ENCODE peak calls at places on chromosomes 16 and 17, in ten cellular contexts. J is NAMALWA; N is lung; E is bronchial epithelial cell; R is BJ; B is neural progenitor cell; H is stimulated activated naive CD4-positive, alpha-beta T cell; G is WTC11; U is left lung; M is activated CD4-positive, alpha-beta T cell treated with anti-CD3 and anti-CD28 coated beads, Interleukin-2, amount 50 U/mL, for 1 hour. D is an unnamed sample.

GRCh38 chr17:39597372-39598046 is 10.2 kb downstream of the NEUROD2 start:
- DNase-seq in R (no peak), E (no peak), H (no peak), G (no peak), J (no peak), U (no peak), M (no peak), N (no peak), B (no peak), D (no peak)

GRCh38 chr16:56352351-56353053 is 72.8 kb downstream of the AMFR start:
- DNase-seq in U (peak; percentile 52), G (no peak), R (no peak), B (no peak), M (no peak), E (no peak), N (no peak), H (no peak), J (no peak), D (no peak)

GRCh38 chr16:49788936-49789335 is 67.0 kb downstream of the ZNF423 start:
- DNase-seq in M (no peak), G (no peak), B (no peak), E (no peak), R (no peak), J (no peak), H (no peak), U (no peak), N (no peak), D (no peak)

GRCh38 chr17:19933221-19933620 is 44.4 kb downstream of the AKAP10 start:
- DNase-seq in E (no peak), R (no peak), H (no peak), M (no peak), N (no peak), G (no peak), B (no peak), U (no peak), J (no peak), D (no peak)

GRCh38 chr16:67936876-67937605 is 391 bp upstream of the PSMB10 start:
- DNase-seq in H (no peak), N (peak; percentile 80), R (no peak), B (no peak), G (no peak), U (no peak), M (peak; percentile 65), E (peak; percentile 45), J (peak; percentile 97), D (peak; percentile 22)

GRCh38 chr17:66959641-66960375 is 4.7 kb upstream of the CACNG4 start:
- DNase-seq in R (no peak), U (peak; percentile 67), N (no peak), J (no peak), M (no peak), B (peak; percentile 34), H (no peak), E (no peak), G (no peak), D (no peak)

GRCh38 chr16:53083123-53083522 is 28.3 kb downstream of the CHD9 start:
- DNase-seq in H (no peak), N (no peak), R (no peak), M (no peak), G (no peak), B (no peak), U (no peak), J (no peak), E (peak; percentile 75), D (no peak)

GRCh38 chr17:16050844-16051243 is 51.2 kb downstream of the TTC19 start:
- DNase-seq in N (no peak), G (no peak), B (no peak), M (no peak), J (no peak), H (no peak), U (no peak), E (no peak), R (no peak), D (no peak)

GRCh38 chr17:20010099-20010863 is 1.1 kb downstream of the SPECC1 start:
- DNase-seq in R (no peak), U (no peak), N (no peak), M (no peak), G (peak; percentile 28), B (peak; percentile 58), E (peak; percentile 61), H (no peak), J (peak; percentile 16), D (no peak)

GRCh38 chr17:49061524-49061943 is 64.3 kb downstream of the IGF2BP1 start:
- DNase-seq in N (no peak), M (no peak), G (no peak), E (peak; percentile 13), J (no peak), B (no peak), H (no peak), U (no peak), R (no peak), D (no peak)

GRCh38 chr16:57471852-57472664 is 9.6 kb downstream of the POLR2C start:
- DNase-seq in E (no peak), B (no peak), H (no peak), M (no peak), N (no peak), G (no peak), U (no peak), J (no peak), R (no peak), D (no peak)

GRCh38 chr16:20839504-20839903 is 33.2 kb downstream of the REXO5 start:
- DNase-seq in R (no peak), H (no peak), B (no peak), G (no peak), U (no peak), J (no peak), E (no peak), N (no peak), M (no peak), D (no peak)

GRCh38 chr16:11401161-11402050 is 56.1 kb downstream of the RMI2 start:
- DNase-seq in E (no peak), N (peak; percentile 58), R (no peak), U (peak; percentile 89), H (no peak), B (no peak), J (no peak), G (no peak), M (no peak), D (no peak)

GRCh38 chr17:16215002-16215272 is 397 bp downstream of the NCOR1 start:
- DNase-seq in B (peak; percentile 75), H (no peak), E (peak; percentile 32), N (peak; percentile 62), G (peak; percentile 67), M (peak; percentile 18), U (peak; percentile 91), R (no peak), J (no peak), D (no peak)

GRCh38 chr16:76193851-76194620 is 83.2 kb upstream of the CNTNAP4 start:
- DNase-seq in R (no peak), U (no peak), H (no peak), B (no peak), M (no peak), E (peak; percentile 3), N (no peak), G (no peak), J (no peak), D (peak; percentile 6)

GRCh38 chr17:64774888-64775600 is 112.9 kb upstream of the SMURF2 start:
- DNase-seq in U (no peak), J (no peak), H (no peak), E (no peak), G (no peak), B (no peak), R (no peak), N (no peak), M (no peak), D (no peak)

GRCh38 chr16:80896778-80897177 is 92.4 kb upstream of the CDYL2 start:
- DNase-seq in J (no peak), G (no peak), R (no peak), B (no peak), U (no peak), N (no peak), E (peak; percentile 30), H (no peak), M (no peak), D (no peak)

GRCh38 chr16:72300892-72301291 is 128.9 kb upstream of the PMFBP1 start:
- DNase-seq in G (no peak), H (no peak), J (no peak), B (no peak), E (no peak), N (no peak), U (no peak), R (no peak), M (no peak), D (no peak)

GRCh38 chr17:28472871-28473497 is 460 bp upstream of the SLC13A2 start:
- DNase-seq in J (no peak), M (no peak), U (no peak), G (no peak), N (no peak), E (no peak), R (no peak), H (no peak), B (no peak), D (no peak)

GRCh38 chr16:53220585-53220984 is 165.8 kb downstream of the CHD9 start:
- DNase-seq in E (no peak), J (peak; percentile 23), M (no peak), U (no peak), H (no peak), R (no peak), G (no peak), B (peak; percentile 25), N (no peak), D (no peak)

GRCh38 chr17:56577810-56578209 is 15.7 kb upstream of the NOG start:
- DNase-seq in N (no peak), B (peak; percentile 59), E (no peak), G (no peak), H (no peak), U (no peak), J (no peak), M (no peak), R (no peak), D (no peak)

GRCh38 chr16:67036323-67036741 is 7.4 kb downstream of the CBFB start:
- DNase-seq in M (no peak), H (no peak), U (no peak), G (no peak), E (no peak), N (no peak), R (no peak), B (no peak), J (no peak), D (no peak)

GRCh38 chr17:31307640-31308039 is 6.2 kb downstream of the EVI2B start:
- DNase-seq in B (no peak), N (no peak), U (no peak), E (no peak), G (no peak), R (no peak), M (no peak), J (no peak), H (no peak), D (no peak)

GRCh38 chr17:75854111-75854748 is 905 bp downstream of the WBP2 start:
- DNase-seq in B (peak; percentile 32), G (no peak), M (no peak), R (no peak), J (no peak), U (peak; percentile 17), N (no peak), E (peak; percentile 69), H (no peak), D (no peak)

GRCh38 chr17:74972107-74972972 is at the start of gene HID1:
- DNase-seq in J (peak; percentile 76), U (peak; percentile 92), E (peak; percentile 35), R (no peak), B (peak; percentile 91), M (peak; percentile 83), N (peak; percentile 52), H (peak; percentile 90), G (peak; percentile 89), D (no peak)

GRCh38 chr16:54720259-54720658 is 210.4 kb upstream of the IRX5 start:
- DNase-seq in J (no peak), M (no peak), B (no peak), N (peak; percentile 11), E (peak; percentile 91), R (no peak), H (no peak), U (no peak), G (no peak), D (no peak)

GRCh38 chr16:11023640-11024039 is 79.3 kb downstream of the CLEC16A start:
- DNase-seq in M (no peak), R (no peak), H (no peak), J (no peak), B (no peak), G (no peak), N (no peak), U (no peak), E (no peak), D (no peak)

GRCh38 chr17:1843947-1844346 is 14.1 kb downstream of the RPA1 start:
- DNase-seq in N (no peak), M (no peak), U (no peak), J (no peak), B (no peak), G (no peak), H (no peak), E (no peak), R (no peak), D (no peak)

D was measured in non-pigmented ciliary epithelial cell.